ENCODE peak calls at places on chromosome 1, in eight cellular contexts. One of them, this sample, is unnamed.

GRCh38 chr1:53115403-53116306 is 26.8 kb downstream of the SLC1A7 start:
- DNase-seq in psoas muscle: peak; percentile 23
- DNase-seq in H9: peak; percentile 51
- DNase-seq in breast epithelium: no peak
- DNase-seq in B cell: no peak
- DNase-seq in AG04450: no peak
- DNase-seq in choroid plexus epithelial cell: peak; percentile 44
- DNase-seq in endothelial cell: no peak
- DNase-seq in this sample: no peak

GRCh38 chr1:182833271-182833670 is 5.9 kb upstream of the DHX9 start:
- DNase-seq in psoas muscle: no peak
- DNase-seq in H9: no peak
- DNase-seq in breast epithelium: no peak
- DNase-seq in B cell: no peak
- DNase-seq in AG04450: no peak
- DNase-seq in choroid plexus epithelial cell: peak; percentile 54
- DNase-seq in endothelial cell: no peak
- DNase-seq in this sample: no peak

GRCh38 chr1:16184557-16185303 is 27.7 kb downstream of the ARHGEF19 start:
- DNase-seq in psoas muscle: no peak
- DNase-seq in H9: no peak
- DNase-seq in breast epithelium: no peak
- DNase-seq in B cell: no peak
- DNase-seq in AG04450: no peak
- DNase-seq in choroid plexus epithelial cell: no peak
- DNase-seq in endothelial cell: no peak
- DNase-seq in this sample: no peak

GRCh38 chr1:85554630-85555327 is 25.8 kb upstream of the CCN1 start:
- DNase-seq in psoas muscle: no peak
- DNase-seq in H9: no peak
- DNase-seq in breast epithelium: no peak
- DNase-seq in B cell: no peak
- DNase-seq in AG04450: no peak
- DNase-seq in choroid plexus epithelial cell: no peak
- DNase-seq in endothelial cell: no peak
- DNase-seq in this sample: no peak

GRCh38 chr1:96206451-96206850 is 515.1 kb upstream of the PTBP2 start:
- DNase-seq in psoas muscle: no peak
- DNase-seq in H9: no peak
- DNase-seq in breast epithelium: no peak
- DNase-seq in B cell: no peak
- DNase-seq in AG04450: no peak
- DNase-seq in choroid plexus epithelial cell: no peak
- DNase-seq in endothelial cell: no peak
- DNase-seq in this sample: no peak

GRCh38 chr1:109272831-109273547 is 10.0 kb downstream of the PSRC1 start:
- DNase-seq in psoas muscle: peak; percentile 42
- DNase-seq in H9: no peak
- DNase-seq in breast epithelium: no peak
- DNase-seq in B cell: no peak
- DNase-seq in AG04450: no peak
- DNase-seq in choroid plexus epithelial cell: no peak
- DNase-seq in endothelial cell: no peak
- DNase-seq in this sample: no peak

GRCh38 chr1:58933599-58933926 is 149.7 kb upstream of the JUN start:
- DNase-seq in psoas muscle: no peak
- DNase-seq in H9: no peak
- DNase-seq in breast epithelium: no peak
- DNase-seq in B cell: no peak
- DNase-seq in AG04450: no peak
- DNase-seq in choroid plexus epithelial cell: peak; percentile 48
- DNase-seq in endothelial cell: no peak
- DNase-seq in this sample: no peak

GRCh38 chr1:19466112-19466561 is 19.2 kb downstream of the CAPZB start:
- DNase-seq in psoas muscle: no peak
- DNase-seq in H9: no peak
- DNase-seq in breast epithelium: no peak
- DNase-seq in B cell: no peak
- DNase-seq in AG04450: no peak
- DNase-seq in choroid plexus epithelial cell: peak; percentile 59
- DNase-seq in endothelial cell: no peak
- DNase-seq in this sample: no peak

GRCh38 chr1:224736619-224737352 is 120.7 kb downstream of the CNIH3 start:
- DNase-seq in psoas muscle: no peak
- DNase-seq in H9: no peak
- DNase-seq in breast epithelium: no peak
- DNase-seq in B cell: no peak
- DNase-seq in AG04450: no peak
- DNase-seq in choroid plexus epithelial cell: peak; percentile 56
- DNase-seq in endothelial cell: no peak
- DNase-seq in this sample: peak; percentile 76

GRCh38 chr1:153678519-153679336 is at the start of gene NPR1:
- DNase-seq in psoas muscle: peak; percentile 83
- DNase-seq in H9: peak; percentile 54
- DNase-seq in breast epithelium: no peak
- DNase-seq in B cell: peak; percentile 49
- DNase-seq in AG04450: no peak
- DNase-seq in choroid plexus epithelial cell: peak; percentile 39
- DNase-seq in endothelial cell: peak; percentile 49
- DNase-seq in this sample: peak; percentile 66
- TF ChIP-seq CTCF in psoas muscle: no peak
- TF ChIP-seq CTCF in H9: no peak
- TF ChIP-seq CTCF in breast epithelium: no peak
- TF ChIP-seq CTCF in B cell: no peak
- TF ChIP-seq CTCF in AG04450: no peak
- TF ChIP-seq CTCF in choroid plexus epithelial cell: no peak
- TF ChIP-seq CTCF in endothelial cell: no peak
- TF ChIP-seq CTCF in this sample: no peak

GRCh38 chr1:107787299-107787698 is 177.7 kb downstream of the VAV3 start:
- DNase-seq in psoas muscle: no peak
- DNase-seq in H9: peak; percentile 41
- DNase-seq in breast epithelium: no peak
- DNase-seq in B cell: peak; percentile 51
- DNase-seq in AG04450: no peak
- DNase-seq in choroid plexus epithelial cell: peak; percentile 13
- DNase-seq in endothelial cell: peak; percentile 26
- DNase-seq in this sample: no peak

GRCh38 chr1:107786214-107786842 is 178.7 kb downstream of the VAV3 start:
- DNase-seq in psoas muscle: no peak
- DNase-seq in H9: no peak
- DNase-seq in breast epithelium: no peak
- DNase-seq in B cell: peak; percentile 29
- DNase-seq in AG04450: no peak
- DNase-seq in choroid plexus epithelial cell: no peak
- DNase-seq in endothelial cell: no peak
- DNase-seq in this sample: no peak

GRCh38 chr1:107782192-107782845 is 182.7 kb downstream of the VAV3 start:
- DNase-seq in psoas muscle: no peak
- DNase-seq in H9: no peak
- DNase-seq in breast epithelium: no peak
- DNase-seq in B cell: peak; percentile 79
- DNase-seq in AG04450: peak; percentile 18
- DNase-seq in choroid plexus epithelial cell: peak; percentile 78
- DNase-seq in endothelial cell: peak; percentile 46
- DNase-seq in this sample: no peak

GRCh38 chr1:107788189-107788588 is 176.8 kb downstream of the VAV3 start:
- DNase-seq in psoas muscle: no peak
- DNase-seq in H9: no peak
- DNase-seq in breast epithelium: no peak
- DNase-seq in B cell: no peak
- DNase-seq in AG04450: no peak
- DNase-seq in choroid plexus epithelial cell: no peak
- DNase-seq in endothelial cell: no peak
- DNase-seq in this sample: no peak

DNA sequence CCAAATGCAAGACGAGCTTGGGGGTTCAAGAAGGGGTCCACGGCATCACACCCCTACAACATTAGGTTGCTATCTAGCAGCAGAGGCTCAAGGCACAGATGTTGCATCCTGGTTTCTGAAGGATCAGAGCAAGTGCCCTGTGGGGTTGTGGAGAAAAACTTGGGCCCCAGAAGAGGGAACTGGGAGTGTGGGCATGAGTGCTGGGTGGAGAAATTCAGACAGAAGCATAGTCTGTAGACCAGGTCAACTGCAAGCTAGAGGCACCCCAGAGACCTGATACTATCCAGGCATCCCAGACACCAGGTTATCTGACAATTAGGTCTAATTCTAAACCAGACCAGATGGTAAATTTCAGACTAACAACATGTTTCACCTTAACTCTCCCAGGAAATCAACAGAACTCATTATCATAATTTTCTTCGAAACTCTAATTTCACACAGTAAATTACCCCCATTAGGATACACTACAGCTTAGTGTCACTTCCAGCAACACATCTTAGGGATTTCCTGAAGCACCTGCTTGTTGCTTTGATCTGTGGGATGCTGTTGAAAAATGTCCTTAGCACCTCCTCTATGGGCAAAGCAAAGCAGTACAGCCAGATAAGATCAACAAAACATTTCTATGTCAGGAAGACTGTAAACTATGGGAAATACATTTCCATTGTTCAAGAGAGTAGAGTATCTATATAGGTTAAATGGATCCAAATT is 179.3 kb downstream of the VAV3 start:
- DNase-seq in psoas muscle: no peak
- DNase-seq in H9: no peak
- DNase-seq in breast epithelium: no peak
- DNase-seq in B cell: no peak
- DNase-seq in AG04450: no peak
- DNase-seq in choroid plexus epithelial cell: no peak
- DNase-seq in endothelial cell: no peak
- DNase-seq in this sample: no peak
- TF ChIP-seq CTCF in psoas muscle: no peak
- TF ChIP-seq CTCF in H9: no peak
- TF ChIP-seq CTCF in breast epithelium: no peak
- TF ChIP-seq CTCF in B cell: no peak
- TF ChIP-seq CTCF in AG04450: no peak
- TF ChIP-seq CTCF in choroid plexus epithelial cell: no peak
- TF ChIP-seq CTCF in endothelial cell: no peak
- TF ChIP-seq CTCF in this sample: no peak

DNA sequence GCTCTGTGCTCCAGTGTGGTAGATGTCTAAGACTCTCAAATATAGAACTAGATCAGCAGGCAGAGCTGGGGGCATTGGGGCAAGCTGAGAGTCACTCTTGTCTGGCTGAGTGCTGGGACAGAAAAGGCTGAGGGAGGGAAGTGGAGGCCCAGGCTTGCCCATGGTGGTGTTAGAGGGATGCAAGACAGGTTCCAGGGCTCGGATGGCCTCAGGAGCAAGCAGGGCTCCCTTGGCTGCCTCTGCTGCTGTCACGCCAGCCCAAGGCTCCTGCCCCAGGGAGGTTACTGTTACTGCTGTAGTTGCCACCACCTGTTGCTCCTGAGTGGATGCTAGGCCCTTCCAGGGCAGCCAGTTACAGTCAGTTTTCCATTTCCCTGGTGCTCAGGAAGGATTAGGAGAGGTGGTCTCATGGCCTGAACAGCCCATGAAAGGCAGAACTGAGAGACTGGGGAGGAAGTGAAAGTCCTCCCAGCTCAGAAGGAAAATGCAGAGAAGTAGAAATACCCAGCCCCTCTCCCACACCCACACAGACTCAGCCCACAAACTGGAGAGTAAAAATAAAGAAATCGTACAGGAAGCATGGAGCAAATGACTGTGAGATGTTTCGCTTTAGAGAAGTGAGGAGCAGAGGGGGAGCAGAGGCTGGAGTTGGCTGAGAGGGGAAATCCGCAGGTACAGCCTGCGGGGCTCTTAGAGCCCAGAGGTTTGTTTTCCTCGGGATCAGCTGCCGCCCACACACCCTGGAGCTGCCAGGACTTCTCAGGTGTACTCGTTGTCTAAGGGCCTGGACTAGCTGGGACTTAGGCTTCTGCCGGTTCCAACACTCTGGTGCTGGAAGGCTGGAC is 2.1 kb downstream of the IL6R start:
- DNase-seq in psoas muscle: peak; percentile 65
- DNase-seq in H9: no peak
- DNase-seq in breast epithelium: peak; percentile 79
- DNase-seq in B cell: peak; percentile 70
- DNase-seq in AG04450: no peak
- DNase-seq in choroid plexus epithelial cell: no peak
- DNase-seq in endothelial cell: no peak
- DNase-seq in this sample: peak; percentile 69
- TF ChIP-seq CTCF in psoas muscle: no peak
- TF ChIP-seq CTCF in H9: no peak
- TF ChIP-seq CTCF in breast epithelium: no peak
- TF ChIP-seq CTCF in B cell: no peak
- TF ChIP-seq CTCF in AG04450: no peak
- TF ChIP-seq CTCF in choroid plexus epithelial cell: no peak
- TF ChIP-seq CTCF in endothelial cell: no peak
- TF ChIP-seq CTCF in this sample: no peak

GRCh38 chr1:227420147-227420546 is 101.9 kb upstream of the CDC42BPA start:
- DNase-seq in psoas muscle: no peak
- DNase-seq in H9: no peak
- DNase-seq in breast epithelium: no peak
- DNase-seq in B cell: no peak
- DNase-seq in AG04450: no peak
- DNase-seq in choroid plexus epithelial cell: no peak
- DNase-seq in endothelial cell: no peak
- DNase-seq in this sample: no peak
- TF ChIP-seq CTCF in psoas muscle: no peak
- TF ChIP-seq CTCF in H9: no peak
- TF ChIP-seq CTCF in breast epithelium: no peak
- TF ChIP-seq CTCF in B cell: no peak
- TF ChIP-seq CTCF in AG04450: no peak
- TF ChIP-seq CTCF in choroid plexus epithelial cell: no peak
- TF ChIP-seq CTCF in endothelial cell: no peak
- TF ChIP-seq CTCF in this sample: no peak

DNA sequence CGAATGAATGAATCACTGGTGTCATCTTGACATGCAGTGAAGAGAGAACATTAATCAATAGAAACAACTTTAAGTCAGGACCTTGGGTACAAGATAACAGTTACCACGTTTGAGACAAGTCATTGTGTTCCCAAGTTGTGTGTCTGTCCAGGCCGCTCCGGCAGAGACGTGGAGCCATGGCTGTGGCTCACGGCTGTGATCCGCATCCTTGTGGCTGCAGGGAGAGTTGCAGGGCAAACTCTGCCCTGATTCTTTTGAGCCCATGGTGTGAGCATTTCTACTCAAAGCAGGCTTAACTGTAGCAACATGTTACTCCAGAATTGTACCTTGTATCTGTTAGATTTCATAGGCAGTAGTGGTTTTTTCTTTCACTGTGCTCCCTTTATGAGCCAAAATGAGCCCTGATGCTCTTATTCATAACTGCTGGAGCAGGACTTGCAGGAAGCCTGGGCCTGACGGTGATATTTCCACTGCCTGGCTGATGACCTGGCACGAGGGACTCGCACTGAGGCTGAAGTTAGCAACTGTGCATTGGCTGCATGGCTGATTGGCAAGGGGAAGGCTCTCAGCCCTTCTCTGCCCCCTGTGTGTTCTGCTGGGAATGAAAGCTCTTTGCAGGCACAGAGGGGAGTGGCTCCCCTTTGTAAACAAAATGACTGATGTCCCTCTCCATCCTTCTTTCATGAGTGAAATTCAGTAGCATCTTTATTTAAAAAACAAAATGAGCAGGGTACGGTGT is 465.3 kb downstream of the AJAP1 start:
- DNase-seq in psoas muscle: no peak
- DNase-seq in H9: peak; percentile 79
- DNase-seq in breast epithelium: no peak
- DNase-seq in B cell: no peak
- DNase-seq in AG04450: no peak
- DNase-seq in choroid plexus epithelial cell: no peak
- DNase-seq in endothelial cell: peak; percentile 29
- DNase-seq in this sample: no peak
- TF ChIP-seq CTCF in psoas muscle: no peak
- TF ChIP-seq CTCF in H9: peak; percentile 73
- TF ChIP-seq CTCF in breast epithelium: no peak
- TF ChIP-seq CTCF in B cell: no peak
- TF ChIP-seq CTCF in AG04450: no peak
- TF ChIP-seq CTCF in choroid plexus epithelial cell: no peak
- TF ChIP-seq CTCF in endothelial cell: peak; percentile 33
- TF ChIP-seq CTCF in this sample: no peak